ENCODE peak calls at places on chromosomes 13 and 19, in five cellular contexts. M, N, A, G and H are unnamed samples.
A peak's percentile ranks its signal among the peaks of the same experiment; 100 is the strongest.

GRCh38 chr13:79781829-79782540 is 301.0 kb downstream of the NDFIP2 start:
- DNase-seq in M (no peak), N (no peak), A (no peak), G (no peak), H (no peak)

GRCh38 chr13:20431080-20431479 is 94.6 kb downstream of the CRYL1 start:
- DNase-seq in M (no peak), N (no peak), A (no peak), G (no peak), H (no peak)

GRCh38 chr13:31860002-31860401 is 120.7 kb downstream of the RXFP2 start:
- DNase-seq in M (peak; percentile 6), N (no peak), A (no peak), G (peak; percentile 20), H (no peak)

GRCh38 chr13:44425041-44425814 is 51.6 kb downstream of the SERP2 start:
- DNase-seq in M (no peak), N (no peak), A (no peak), G (no peak), H (no peak)

GRCh38 chr19:49687150-49687549 is 2.2 kb upstream of the ADM5 start:
- DNase-seq in M (no peak), N (no peak), A (no peak), G (no peak), H (no peak)

GRCh38 chr13:112657850-112658445 is 31.9 kb upstream of the ATP11A start:
- DNase-seq in M (no peak), N (peak; percentile 86), A (no peak), G (no peak), H (peak; percentile 61)

GRCh38 chr13:21676611-21677021 is 5.7 kb downstream of the FGF9 start:
- DNase-seq in M (peak; percentile 30), N (no peak), A (no peak), G (no peak), H (no peak)

GRCh38 chr13:65497265-65497664 is 1732.9 kb downstream of the PCDH9 start:
- DNase-seq in M (no peak), N (no peak), A (no peak), G (no peak), H (peak; percentile 40)

GRCh38 chr13:49356224-49356623 is 87.6 kb downstream of the CAB39L start:
- DNase-seq in M (no peak), N (peak; percentile 62), A (no peak), G (no peak), H (peak; percentile 95)

GRCh38 chr13:103097366-103097928 is 31.2 kb upstream of the SLC10A2 start:
- DNase-seq in M (no peak), N (no peak), A (no peak), G (no peak), H (no peak)

GRCh38 chr19:32168606-32169005 is 176.8 kb upstream of the ZNF507 start:
- DNase-seq in M (no peak), N (no peak), A (peak; percentile 7), G (no peak), H (no peak)

GRCh38 chr19:19776206-19777008 is 43.5 kb upstream of the ZNF14 start:
- DNase-seq in M (peak; percentile 99), N (peak; percentile 100), A (peak; percentile 98), G (peak; percentile 96), H (peak; percentile 98)

GRCh38 chr13:114235697-114236096 is 1.0 kb downstream of the CDC16 start:
- DNase-seq in M (no peak), N (no peak), A (no peak), G (no peak), H (no peak)

GRCh38 chr13:40665754-40666057 is 735 bp downstream of the FOXO1 start:
- DNase-seq in M (peak; percentile 16), N (no peak), A (no peak), G (no peak), H (peak; percentile 23)

GRCh38 chr13:89380101-89380500 is 1708.9 kb downstream of the SLITRK5 start:
- DNase-seq in M (no peak), N (no peak), A (peak; percentile 50), G (no peak), H (no peak)

GRCh38 chr13:32164622-32165268 is 133.2 kb downstream of the FRY start:
- DNase-seq in M (peak; percentile 18), N (peak; percentile 84), A (peak; percentile 36), G (no peak), H (peak; percentile 58)

DNA sequence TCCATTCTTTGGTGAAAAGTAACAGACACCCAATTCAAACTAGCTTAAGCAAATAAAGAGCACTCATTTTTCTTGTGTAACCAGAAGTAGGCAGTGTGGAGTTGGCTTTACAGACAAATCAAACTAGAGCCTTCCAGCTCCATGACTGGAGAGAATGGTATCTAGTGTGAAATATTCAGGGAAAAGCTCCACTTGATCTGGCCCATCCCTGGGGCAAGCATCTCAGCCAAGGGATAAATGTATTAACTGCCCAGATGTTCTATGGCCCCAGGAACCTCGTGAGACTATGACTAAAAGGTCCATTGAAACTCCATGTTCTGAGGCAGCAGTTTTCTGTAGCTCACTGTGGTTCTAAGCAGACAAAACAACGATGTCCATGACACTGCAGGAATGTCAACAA is 49.9 kb downstream of the TBC1D4 start:
- DNase-seq in M (no peak), N (no peak), A (no peak), G (no peak), H (peak; percentile 59)
- TF ChIP-seq CTCF in M (peak; percentile 23), N (no peak), A (no peak), G (no peak), H (no peak)

GRCh38 chr13:24894277-24894971 is 130.5 kb downstream of the RNF17 start:
- DNase-seq in M (no peak), N (no peak), A (no peak), G (no peak), H (no peak)

GRCh38 chr13:24900507-24900906 is 136.5 kb downstream of the RNF17 start:
- DNase-seq in M (no peak), N (no peak), A (no peak), G (no peak), H (no peak)

GRCh38 chr13:24905242-24905641 is 141.3 kb downstream of the RNF17 start:
- DNase-seq in M (no peak), N (peak; percentile 41), A (no peak), G (no peak), H (peak; percentile 40)

GRCh38 chr13:24894972-24895300 is 131.0 kb downstream of the RNF17 start:
- DNase-seq in M (no peak), N (no peak), A (no peak), G (no peak), H (no peak)

GRCh38 chr13:24899601-24900000 is 135.6 kb downstream of the RNF17 start:
- DNase-seq in M (no peak), N (no peak), A (no peak), G (no peak), H (no peak)
- TF ChIP-seq CTCF in M (no peak), N (no peak), A (no peak), G (no peak), H (no peak)

GRCh38 chr13:78632956-78633355 is 26.0 kb downstream of the OBI1 start:
- DNase-seq in M (no peak), N (no peak), A (no peak), G (no peak), H (no peak)
- TF ChIP-seq CTCF in M (no peak), N (no peak), A (no peak), G (no peak), H (no peak)

DNA sequence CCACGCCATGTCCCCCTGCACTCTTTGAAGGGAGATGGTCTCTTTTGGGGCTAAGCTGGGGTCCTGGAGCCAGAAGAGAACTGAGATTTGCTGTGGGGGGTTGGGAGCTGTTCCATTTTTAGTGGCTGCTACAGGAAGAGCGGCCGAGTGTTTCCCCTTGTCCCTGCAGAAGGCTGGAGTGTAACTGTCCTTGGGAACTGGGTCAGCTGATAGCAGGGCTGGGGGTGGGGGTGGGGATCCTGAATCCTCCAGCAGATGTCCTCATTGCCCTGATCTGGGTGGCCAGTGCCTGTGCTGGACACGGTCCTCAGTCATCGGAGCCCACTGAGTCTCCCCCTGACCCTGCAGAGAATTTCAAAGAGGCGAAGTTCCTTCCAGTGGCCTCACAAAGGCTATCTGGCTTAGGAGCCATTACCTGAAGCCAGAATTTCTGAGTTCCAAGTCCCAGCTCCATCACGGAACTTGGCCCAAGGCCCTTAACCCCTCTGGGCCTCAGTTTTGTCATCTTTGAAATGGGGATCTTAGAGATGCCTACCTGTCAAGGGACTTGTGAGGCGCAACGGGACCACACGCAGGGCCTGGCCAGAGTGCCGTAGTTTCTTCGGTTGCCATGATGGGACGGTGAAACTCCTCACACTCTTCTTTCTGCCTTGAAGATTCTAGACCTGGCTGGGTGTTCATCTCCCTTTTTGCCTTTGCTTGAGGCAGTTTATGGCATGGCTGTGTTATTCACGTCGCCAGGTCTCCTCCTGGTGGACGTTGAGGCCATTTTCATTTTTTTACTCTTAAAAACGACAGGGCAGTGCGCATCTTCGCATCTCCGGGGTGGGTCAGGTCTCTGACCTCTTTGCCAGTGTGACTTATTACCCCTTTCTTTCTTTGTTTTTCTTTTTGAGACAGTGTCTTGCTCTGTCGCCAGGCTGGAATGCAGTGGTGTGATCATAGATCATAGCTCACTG is 51.9 kb downstream of the DNM2 start:
- DNase-seq in M (no peak), N (peak; percentile 42), A (no peak), G (peak; percentile 66), H (peak; percentile 31)
- TF ChIP-seq CTCF in M (peak; percentile 10), N (peak; percentile 15), A (no peak), G (no peak), H (peak; percentile 35)

DNA sequence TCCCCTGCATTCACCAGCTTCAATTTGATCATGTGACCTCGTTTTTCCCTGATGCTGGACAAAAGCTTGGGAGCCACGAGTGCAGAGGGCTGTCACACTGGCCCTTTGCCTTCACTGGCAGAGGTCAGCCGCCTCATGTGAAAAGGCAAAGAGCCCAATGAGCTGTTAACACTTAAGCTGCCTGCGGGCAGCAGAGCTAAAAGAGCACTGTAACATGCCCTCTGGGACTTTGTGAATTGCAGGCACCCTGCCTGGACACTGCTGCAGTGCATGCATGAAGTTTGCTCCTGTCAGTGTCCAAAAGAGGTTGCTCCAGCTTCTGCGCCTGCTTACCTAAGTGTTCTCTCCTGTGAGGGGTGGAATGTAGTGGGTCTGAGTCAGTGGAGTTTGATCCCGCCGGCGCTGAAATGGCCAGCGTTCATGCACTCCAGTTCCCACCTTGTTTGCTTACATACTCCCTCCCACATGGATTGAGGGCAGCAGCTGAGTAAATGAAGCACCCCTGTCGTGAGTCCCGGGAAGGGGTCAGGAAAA is 193.7 kb downstream of the RFC3 start:
- DNase-seq in M (no peak), N (no peak), A (no peak), G (no peak), H (no peak)
- TF ChIP-seq CTCF in M (no peak), N (no peak), A (no peak), G (no peak), H (no peak)

GRCh38 chr19:15810335-15810734 is 5.1 kb downstream of the OR10H1 start:
- DNase-seq in M (no peak), N (peak; percentile 0), A (no peak), G (no peak), H (no peak)
- TF ChIP-seq CTCF in M (no peak), N (no peak), A (no peak), G (no peak), H (no peak)